ENCODE peak calls at places on chromosomes 11 and 22, in nine cellular contexts. O is tibial artery, A is AG09309, Q is mucosa of descending colon, B is spleen, N is colonic mucosa, J is body of pancreas, G is adrenal gland, Z is mammary epithelial cell. U is an unnamed sample.

GRCh38 chr11:27795955-27796861 is 96.0 kb upstream of the BDNF start:
- DNase-seq in Z (no peak), A (no peak), J (no peak), B (no peak), N (peak; percentile 77), O (no peak), Q (peak; percentile 81), G (no peak), U (no peak)

GRCh38 chr11:68212421-68213134 is 518 bp downstream of the KMT5B start:
- DNase-seq in G (peak; percentile 66), B (peak; percentile 90), N (peak; percentile 78), A (peak; percentile 31), J (peak; percentile 70), Z (peak; percentile 69), Q (peak; percentile 80), O (peak; percentile 86), U (no peak)

GRCh38 chr22:43625242-43625641 is 186.9 kb downstream of the EFCAB6 start:
- DNase-seq in O (no peak), Q (no peak), Z (no peak), A (no peak), G (no peak), B (no peak), J (no peak), N (no peak), U (no peak)

GRCh38 chr11:108693852-108694251 is 29.0 kb downstream of the DDX10 start:
- DNase-seq in Z (peak; percentile 64), A (no peak), N (no peak), G (no peak), B (no peak), Q (no peak), O (no peak), J (no peak), U (no peak)

GRCh38 chr11:61028135-61028729 is 56.8 kb downstream of the CD6 start:
- DNase-seq in A (no peak), O (no peak), J (no peak), G (no peak), B (peak; percentile 86), Q (no peak), N (no peak), Z (no peak), U (no peak)

GRCh38 chr11:84526250-84526649 is 1100.9 kb downstream of the DLG2 start:
- DNase-seq in J (no peak), G (no peak), Z (no peak), O (no peak), N (no peak), Q (no peak), A (no peak), B (no peak), U (no peak)

GRCh38 chr11:134528453-134528852 is 116.4 kb upstream of the B3GAT1 start:
- DNase-seq in Z (no peak), J (no peak), A (no peak), Q (no peak), N (peak; percentile 12), B (peak; percentile 58), O (peak; percentile 21), G (peak; percentile 1), U (no peak)

GRCh38 chr11:88552377-88553029 is 215.0 kb upstream of the CTSC start:
- DNase-seq in N (peak; percentile 44), J (peak; percentile 50), G (peak; percentile 37), Z (peak; percentile 55), A (no peak), Q (peak; percentile 61), B (peak; percentile 76), O (no peak), U (no peak)

GRCh38 chr11:65043881-65044501 is 3.0 kb downstream of the SAC3D1 start:
- DNase-seq in B (peak; percentile 78), O (peak; percentile 72), N (peak; percentile 40), Z (peak; percentile 8), J (no peak), A (peak; percentile 5), Q (no peak), G (no peak), U (no peak)

GRCh38 chr22:25555506-25556060 is 8.9 kb upstream of the GRK3 start:
- DNase-seq in Q (no peak), J (no peak), N (no peak), G (no peak), B (no peak), A (no peak), O (no peak), Z (no peak), U (no peak)

GRCh38 chr11:76602431-76602861 is 68.1 kb downstream of the LRRC32 start:
- DNase-seq in B (peak; percentile 85), O (peak; percentile 70), N (peak; percentile 87), J (no peak), A (no peak), G (peak; percentile 79), Q (peak; percentile 86), Z (no peak), U (no peak)

GRCh38 chr11:102007567-102008437 is 39.4 kb upstream of the CFAP300 start:
- DNase-seq in Z (peak; percentile 59), B (no peak), O (no peak), N (peak; percentile 77), A (peak; percentile 18), J (peak; percentile 27), Q (no peak), G (no peak), U (peak; percentile 88)

GRCh38 chr11:62233730-62234129 is 8.3 kb upstream of the SCGB1D2 start:
- DNase-seq in Q (no peak), G (no peak), O (no peak), A (no peak), N (no peak), Z (no peak), J (no peak), B (no peak), U (no peak)
- TF ChIP-seq CTCF in Q (no peak), G (no peak), O (no peak), A (peak; percentile 27), N (no peak), Z (peak; percentile 33), J (no peak), B (no peak), U (peak; percentile 55)

DNA sequence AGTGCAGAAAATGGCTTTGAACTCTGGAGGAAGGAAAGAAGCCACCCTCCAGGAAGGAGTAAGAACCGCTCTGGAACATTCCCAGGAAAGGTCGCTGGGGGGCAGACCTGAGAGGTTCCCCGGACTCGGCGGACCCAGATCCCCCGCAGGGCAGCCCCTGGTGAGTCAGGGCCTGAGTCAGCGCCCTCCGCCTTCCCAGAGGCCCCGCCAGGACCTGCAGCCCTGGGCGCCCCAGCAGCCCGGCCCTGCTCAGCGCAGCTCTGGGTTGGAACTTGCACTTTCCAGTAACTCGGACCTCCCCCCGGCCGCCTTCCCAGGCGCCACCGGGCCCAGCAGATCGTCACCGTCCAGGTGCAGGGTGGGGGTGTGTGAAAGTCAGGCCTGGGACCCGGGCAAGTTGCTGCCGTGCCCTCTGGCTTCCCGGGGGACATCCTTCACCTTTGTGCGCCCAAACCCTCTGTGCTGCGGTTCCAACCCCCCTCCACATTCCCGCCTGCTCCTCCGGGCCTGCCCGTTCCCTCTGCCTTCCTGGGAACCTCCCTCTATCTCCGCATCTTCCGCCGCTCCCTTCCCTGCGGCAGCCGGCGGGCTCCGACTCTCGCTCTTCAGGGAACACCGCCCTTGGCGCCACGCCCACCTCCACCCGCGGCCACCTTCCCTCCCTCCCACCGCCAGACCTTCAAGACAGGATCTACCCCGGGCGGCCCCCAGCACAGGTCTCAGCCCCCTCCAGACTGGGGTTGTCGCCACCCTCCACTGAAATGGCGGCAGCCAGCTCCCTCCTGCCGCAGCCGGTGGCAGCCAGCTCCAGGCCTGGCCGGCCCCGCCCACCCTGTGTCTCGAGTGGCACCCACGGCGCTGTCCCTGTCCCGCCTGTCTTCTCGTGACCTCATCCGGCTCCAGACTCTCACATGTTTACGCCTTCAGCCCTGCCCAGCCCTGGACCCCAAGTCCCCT is 36.8 kb upstream of the WNT7B start:
- DNase-seq in B (peak; percentile 95), Q (peak; percentile 95), O (peak; percentile 96), A (peak; percentile 85), G (peak; percentile 95), N (peak; percentile 96), J (peak; percentile 97), Z (peak; percentile 98), U (peak; percentile 72)
- TF ChIP-seq CTCF in B (peak; percentile 66), Q (peak; percentile 88), O (peak; percentile 74), A (peak; percentile 80), G (peak; percentile 79), N (peak; percentile 85), J (peak; percentile 93), Z (peak; percentile 85), U (peak; percentile 83)

GRCh38 chr11:74676596-74676995 is 54.6 kb downstream of the CHRDL2 start:
- DNase-seq in B (peak; percentile 43), Q (no peak), A (no peak), J (no peak), N (peak; percentile 7), O (peak; percentile 60), G (no peak), Z (no peak), U (no peak)
- TF ChIP-seq CTCF in B (no peak), Q (no peak), A (no peak), J (no peak), N (no peak), O (no peak), G (no peak), Z (no peak), U (no peak)

GRCh38 chr11:2416765-2417164 is 16.2 kb downstream of the TSSC4 start:
- DNase-seq in O (no peak), G (no peak), B (no peak), Q (no peak), N (no peak), A (no peak), J (no peak), Z (no peak), U (no peak)

GRCh38 chr11:2413735-2414579 is 13.4 kb downstream of the TSSC4 start:
- DNase-seq in Q (no peak), N (no peak), O (no peak), A (no peak), J (no peak), G (no peak), B (no peak), Z (no peak), U (no peak)

GRCh38 chr11:2414616-2415015 is 14.1 kb downstream of the TSSC4 start:
- DNase-seq in A (no peak), N (no peak), B (no peak), O (no peak), Q (no peak), J (no peak), G (no peak), Z (no peak), U (no peak)

GRCh38 chr11:2415171-2415570 is 14.6 kb downstream of the TSSC4 start:
- DNase-seq in Z (no peak), A (no peak), Q (no peak), O (no peak), N (no peak), J (no peak), G (no peak), B (no peak), U (no peak)

DNA sequence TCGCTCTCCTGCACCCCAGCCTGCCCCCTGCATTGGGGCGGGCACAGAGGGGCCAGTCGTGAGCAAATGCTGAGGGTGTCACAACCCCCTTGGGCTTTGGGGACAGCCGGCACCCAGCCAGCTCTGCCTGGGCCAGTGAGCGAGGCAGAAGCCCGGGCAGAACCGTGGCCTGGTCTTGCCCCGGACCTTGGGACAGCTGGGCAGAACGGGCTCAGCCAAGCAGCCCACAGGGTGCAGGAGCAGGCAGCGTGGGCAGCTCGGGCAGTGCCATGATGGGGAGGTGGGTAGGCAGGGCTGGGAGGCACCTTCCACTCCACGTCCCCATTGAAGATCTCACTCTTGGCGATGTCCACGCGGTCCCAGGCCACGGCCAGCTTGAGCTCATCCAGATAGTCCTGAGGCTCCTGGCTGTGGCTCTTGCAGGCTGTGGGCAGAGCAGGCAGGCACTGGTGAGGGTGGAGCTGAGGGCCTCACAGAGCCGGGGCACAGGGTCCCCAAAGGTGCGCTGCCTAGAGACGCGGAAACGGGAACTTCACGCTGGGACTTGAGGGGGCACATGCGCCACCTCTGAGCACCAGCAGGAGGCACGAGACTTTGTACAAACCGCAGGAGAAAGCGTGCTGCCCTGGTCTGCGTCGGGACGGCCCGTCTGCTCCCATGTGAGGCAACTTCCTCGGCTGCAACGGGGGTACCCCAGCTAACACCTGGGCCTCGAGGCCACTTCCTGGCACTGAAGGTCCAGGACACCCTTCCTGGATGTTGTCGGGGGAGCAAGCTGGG is 15.2 kb downstream of the TSSC4 start:
- DNase-seq in Z (no peak), N (no peak), O (no peak), Q (no peak), B (no peak), A (no peak), J (no peak), G (no peak), U (no peak)
- TF ChIP-seq CTCF in Z (no peak), N (no peak), O (no peak), Q (no peak), B (no peak), A (no peak), J (no peak), G (no peak), U (no peak)